ENCODE peak calls at places on chromosomes 7 and 10, in five cellular contexts. V is A549, L is K562, N is GM23338, O is GM12878. U is an unnamed sample.

GRCh38 chr10:97779492-97779891 is 7.7 kb upstream of the SFRP5 start:
- DNase-seq in V (no peak), L (no peak), N (no peak), O (no peak), U (no peak)

GRCh38 chr7:831596-832291 is 532 bp upstream of the SUN1 start:
- DNase-seq in V (peak), L (peak), N (no peak), O (peak), U (peak)

GRCh38 chr10:47035447-47036337 is 124.5 kb downstream of the PTPN20 start:
- DNase-seq in V (no peak), L (no peak), N (no peak), O (no peak), U (no peak)

GRCh38 chr10:92263396-92263795 is 27.5 kb downstream of the CPEB3 start:
- DNase-seq in V (no peak), L (no peak), N (no peak), O (no peak), U (no peak)

GRCh38 chr7:37916017-37916672 is 472 bp downstream of the SFRP4 start:
- DNase-seq in V (peak), L (no peak), N (peak), O (no peak), U (no peak)

GRCh38 chr10:22712959-22713852 is 1.2 kb downstream of the PIP4K2A start:
- DNase-seq in V (no peak), L (peak), N (peak), O (no peak), U (peak)

GRCh38 chr10:17512341-17513001 is 58.1 kb upstream of the ST8SIA6 start:
- DNase-seq in V (peak), L (no peak), N (no peak), O (no peak), U (no peak)

GRCh38 chr10:114077815-114078219 is 34.2 kb downstream of the ADRB1 start:
- DNase-seq in V (peak), L (no peak), N (peak), O (no peak), U (no peak)

GRCh38 chr10:29319205-29319781 is 30.4 kb downstream of the LYZL1 start:
- DNase-seq in V (no peak), L (no peak), N (no peak), O (no peak), U (peak)

GRCh38 chr10:44911951-44912350 is 814 bp downstream of the TMEM72 start:
- DNase-seq in V (no peak), L (no peak), N (no peak), O (no peak), U (no peak)

GRCh38 chr10:44909910-44910309 is 1.2 kb upstream of the TMEM72 start:
- DNase-seq in V (no peak), L (no peak), N (no peak), O (no peak), U (no peak)

GRCh38 chr10:44908936-44909335 is 2.2 kb upstream of the TMEM72 start:
- DNase-seq in V (no peak), L (no peak), N (no peak), O (no peak), U (no peak)

GRCh38 chr10:44913312-44914079 is 2.4 kb downstream of the TMEM72 start:
- DNase-seq in V (no peak), L (peak), N (no peak), O (no peak), U (no peak)

GRCh38 chr10:44911081-44911540 is at the start of gene TMEM72:
- DNase-seq in V (no peak), L (peak), N (peak), O (no peak), U (peak)
- TF ChIP-seq JUNB in V (no peak), L (no peak), N (no peak), O (no peak), U (no peak)

DNA sequence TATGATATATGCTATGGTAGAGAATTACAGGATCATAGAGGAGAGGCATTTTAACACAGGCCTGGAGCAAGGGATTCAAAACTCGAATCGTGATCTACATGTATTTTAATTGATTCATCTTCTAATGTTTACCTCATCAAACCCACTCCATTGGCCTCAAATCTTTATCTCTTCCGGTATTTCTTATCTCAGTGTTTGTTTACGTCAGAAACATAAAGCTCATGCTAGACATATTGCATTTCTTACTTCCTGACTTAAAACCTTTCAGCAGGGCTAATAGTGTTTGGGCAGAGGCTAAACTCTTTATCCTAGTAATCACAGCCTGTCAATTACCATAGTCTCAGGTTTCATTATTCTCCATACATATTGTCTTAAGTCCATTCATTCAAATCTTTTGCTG is 81.2 kb upstream of the AGR3 start:
- DNase-seq in V (no peak), L (no peak), N (no peak), O (no peak), U (no peak)
- TF ChIP-seq JUNB in V (no peak), L (no peak), N (no peak), O (no peak), U (no peak)

GRCh38 chr10:16494174-16494573 is 27.5 kb downstream of the C1QL3 start:
- DNase-seq in V (no peak), L (no peak), N (no peak), O (no peak), U (no peak)
- TF ChIP-seq JUNB in V (no peak), L (no peak), N (no peak), O (no peak), U (no peak)

GRCh38 chr7:101940830-101941229 is 123.4 kb downstream of the CUX1 start:
- DNase-seq in V (peak), L (no peak), N (peak), O (no peak), U (no peak)

GRCh38 chr7:101943306-101943705 is 125.9 kb downstream of the CUX1 start:
- DNase-seq in V (no peak), L (no peak), N (no peak), O (no peak), U (no peak)

GRCh38 chr7:101940151-101940550 is 122.7 kb downstream of the CUX1 start:
- DNase-seq in V (no peak), L (no peak), N (no peak), O (no peak), U (no peak)

GRCh38 chr7:101942603-101943210 is 125.3 kb downstream of the CUX1 start:
- DNase-seq in V (no peak), L (no peak), N (no peak), O (no peak), U (no peak)

GRCh38 chr7:101941481-101942383 is 124.3 kb downstream of the CUX1 start:
- DNase-seq in V (peak), L (peak), N (no peak), O (no peak), U (no peak)
- TF ChIP-seq JUNB in V (no peak), L (no peak), N (no peak), O (no peak), U (no peak)

DNA sequence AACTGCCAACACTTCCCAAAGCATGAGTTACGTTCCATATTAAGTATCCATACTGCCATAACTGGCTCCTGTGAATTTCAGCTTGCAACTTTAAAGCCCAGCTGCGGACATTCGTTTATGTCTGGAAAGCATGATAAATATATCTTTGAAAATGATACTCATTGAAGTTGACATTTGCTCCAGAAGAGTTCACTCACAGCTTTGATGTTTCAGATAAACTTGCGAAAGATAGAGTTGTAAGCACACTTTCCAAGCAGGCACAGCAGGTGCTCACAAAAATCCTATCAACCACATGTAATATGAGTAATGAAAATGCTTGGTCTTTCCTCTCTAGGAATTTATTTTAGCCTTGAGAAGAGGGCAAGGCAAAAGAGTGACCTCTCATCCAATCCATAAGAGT is 4.5 kb downstream of the CHCHD3 start:
- DNase-seq in V (no peak), L (no peak), N (no peak), O (no peak), U (no peak)
- TF ChIP-seq JUNB in V (no peak), L (no peak), N (no peak), O (no peak), U (no peak)

DNA sequence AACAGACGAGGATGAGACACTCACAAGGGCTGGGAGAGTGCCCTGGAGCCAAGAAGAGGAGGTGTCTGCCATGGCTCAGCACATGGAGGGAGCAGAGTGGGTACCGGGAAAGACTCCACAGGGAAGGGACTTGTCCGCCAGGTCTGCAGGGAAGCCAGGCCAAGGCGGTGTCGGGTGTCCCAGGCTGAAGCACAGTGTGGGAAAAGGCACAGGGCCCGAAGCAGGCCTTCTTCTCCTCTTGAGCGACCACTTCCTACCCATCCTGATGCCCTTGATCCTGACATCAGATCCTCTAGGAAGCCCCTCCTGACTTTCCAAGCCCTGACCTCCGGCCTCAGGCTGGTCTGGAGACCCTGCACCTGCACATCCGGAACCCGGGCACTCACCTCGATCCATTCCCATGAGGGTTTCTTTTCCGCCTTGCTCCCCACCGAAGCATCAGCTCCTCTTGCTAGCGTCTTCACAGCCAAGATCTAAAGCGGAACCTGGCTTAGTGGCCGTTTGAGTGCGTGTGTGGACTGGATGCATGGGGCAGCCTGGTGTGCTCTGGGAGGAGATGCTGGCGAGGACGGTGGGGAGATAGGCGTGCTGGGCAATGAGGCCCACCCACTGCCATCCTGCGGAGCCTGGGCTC is 8.5 kb downstream of the CALML3 start:
- DNase-seq in V (no peak), L (no peak), N (no peak), O (no peak), U (no peak)
- TF ChIP-seq JUNB in V (no peak), L (no peak), N (no peak), O (no peak), U (no peak)

GRCh38 chr10:89390875-89391576 is 1.4 kb upstream of the IFIT1 start:
- DNase-seq in V (no peak), L (no peak), N (no peak), O (no peak), U (no peak)

GRCh38 chr10:89392974-89393373 is 551 bp downstream of the IFIT1 start:
- DNase-seq in V (peak), L (no peak), N (no peak), O (no peak), U (no peak)

GRCh38 chr10:89391882-89392756 is at the start of gene IFIT1:
- DNase-seq in V (peak), L (peak), N (peak), O (peak), U (peak)

GRCh38 chr10:89384474-89385324 is 6.8 kb downstream of the IFIT1B start:
- DNase-seq in V (no peak), L (no peak), N (no peak), O (no peak), U (no peak)

DNA sequence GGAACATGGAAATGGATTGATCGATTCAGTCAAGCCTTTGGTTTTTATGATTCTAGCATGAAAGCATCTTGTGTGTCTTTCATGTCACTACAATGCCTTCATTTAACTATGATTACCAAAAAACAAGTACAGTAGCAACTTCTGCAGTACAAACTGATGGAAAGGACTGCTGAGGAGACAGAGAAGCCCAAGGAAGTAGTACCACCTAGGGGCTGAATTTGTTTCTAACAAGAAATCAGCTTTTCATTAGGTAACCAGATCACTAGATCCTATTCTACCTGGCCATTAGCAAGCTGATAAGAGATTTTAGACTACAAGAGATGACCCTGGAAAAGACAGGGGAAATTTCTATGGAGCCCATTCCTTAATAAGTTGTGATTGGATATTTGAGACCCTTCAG is 3.2 kb upstream of the IFIT1 start:
- DNase-seq in V (peak), L (no peak), N (peak), O (no peak), U (peak)
- TF ChIP-seq JUNB in V (no peak), L (no peak), N (no peak), O (no peak), U (no peak)

GRCh38 chr7:23422904-23423303 is 47.4 kb downstream of the IGF2BP3 start:
- DNase-seq in V (no peak), L (peak), N (no peak), O (no peak), U (no peak)
- TF ChIP-seq JUNB in V (no peak), L (no peak), N (no peak), O (no peak), U (no peak)

DNA sequence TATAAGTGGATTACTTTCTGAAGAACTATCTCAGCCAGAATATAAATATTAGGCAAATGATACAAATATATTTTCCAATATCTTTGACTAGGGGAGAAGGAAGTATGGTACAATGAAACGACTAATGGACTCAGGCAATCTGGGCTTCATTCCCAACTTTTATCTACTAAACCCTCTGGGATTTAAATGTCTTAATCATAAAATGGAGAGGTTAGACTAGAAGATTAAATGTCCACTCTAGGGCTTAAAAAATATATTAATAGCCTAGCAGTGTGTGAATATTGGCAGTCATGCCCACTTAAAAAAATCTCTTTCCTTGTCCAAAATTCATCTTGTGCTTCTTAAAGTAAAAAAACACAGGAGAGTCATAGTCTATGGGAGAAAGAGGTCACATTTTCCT is 98.3 kb downstream of the CTTNBP2 start:
- DNase-seq in V (no peak), L (no peak), N (no peak), O (no peak), U (no peak)
- TF ChIP-seq JUNB in V (no peak), L (no peak), N (no peak), O (no peak), U (no peak)

U was measured in HepG2.